ENCODE peak calls at places on chromosome 5, in ten cellular contexts. One of them, this sample, is unnamed.

GRCh38 chr5:176700239-176700847 is 53.1 kb downstream of the TSPAN17 start:
- DNase-seq in HFF-Myc: no peak
- DNase-seq in endothelial cell of umbilical vein: peak; percentile 21
- DNase-seq in A549: peak; percentile 24
- DNase-seq in OCI-LY7: peak; percentile 7
- DNase-seq in BE2C: peak; percentile 77
- DNase-seq in IMR-90: no peak
- DNase-seq in choroid plexus epithelial cell: peak; percentile 22
- DNase-seq in endodermal cell: peak; percentile 84
- DNase-seq in tibial artery: no peak
- DNase-seq in this sample: peak; percentile 5

GRCh38 chr5:33736510-33736909 is 155.3 kb downstream of the ADAMTS12 start:
- DNase-seq in BE2C: no peak
- DNase-seq in endothelial cell of umbilical vein: no peak
- DNase-seq in OCI-LY7: no peak
- DNase-seq in HFF-Myc: peak; percentile 50
- DNase-seq in IMR-90: peak; percentile 95
- DNase-seq in A549: peak; percentile 4
- DNase-seq in tibial artery: no peak
- DNase-seq in endodermal cell: no peak
- DNase-seq in choroid plexus epithelial cell: peak; percentile 87
- DNase-seq in this sample: peak; percentile 97

GRCh38 chr5:113047234-113047633 is 70.6 kb downstream of the DCP2 start:
- DNase-seq in IMR-90: no peak
- DNase-seq in tibial artery: no peak
- DNase-seq in endothelial cell of umbilical vein: no peak
- DNase-seq in BE2C: no peak
- DNase-seq in choroid plexus epithelial cell: peak; percentile 51
- DNase-seq in OCI-LY7: no peak
- DNase-seq in A549: peak; percentile 50
- DNase-seq in HFF-Myc: no peak
- DNase-seq in endodermal cell: no peak
- DNase-seq in this sample: peak; percentile 37

GRCh38 chr5:59317023-59317771 is 576.3 kb downstream of the PDE4D start:
- DNase-seq in A549: no peak
- DNase-seq in endodermal cell: no peak
- DNase-seq in BE2C: peak; percentile 63
- DNase-seq in endothelial cell of umbilical vein: peak; percentile 24
- DNase-seq in tibial artery: no peak
- DNase-seq in OCI-LY7: no peak
- DNase-seq in IMR-90: peak; percentile 23
- DNase-seq in choroid plexus epithelial cell: peak; percentile 85
- DNase-seq in HFF-Myc: peak; percentile 69
- DNase-seq in this sample: peak; percentile 89

GRCh38 chr5:157546456-157547100 is 29.0 kb downstream of the ADAM19 start:
- DNase-seq in choroid plexus epithelial cell: peak; percentile 32
- DNase-seq in BE2C: no peak
- DNase-seq in A549: no peak
- DNase-seq in OCI-LY7: no peak
- DNase-seq in IMR-90: peak; percentile 65
- DNase-seq in endothelial cell of umbilical vein: no peak
- DNase-seq in HFF-Myc: no peak
- DNase-seq in tibial artery: no peak
- DNase-seq in endodermal cell: no peak
- DNase-seq in this sample: no peak

GRCh38 chr5:72210913-72211670 is 103.8 kb downstream of the MAP1B start:
- DNase-seq in OCI-LY7: no peak
- DNase-seq in IMR-90: peak; percentile 88
- DNase-seq in endodermal cell: no peak
- DNase-seq in HFF-Myc: peak; percentile 31
- DNase-seq in choroid plexus epithelial cell: peak; percentile 85
- DNase-seq in endothelial cell of umbilical vein: peak; percentile 93
- DNase-seq in tibial artery: peak; percentile 30
- DNase-seq in BE2C: peak; percentile 36
- DNase-seq in A549: peak; percentile 39
- DNase-seq in this sample: peak; percentile 72

GRCh38 chr5:38468978-38469706 is 87.3 kb downstream of the LIFR start:
- DNase-seq in endodermal cell: peak; percentile 29
- DNase-seq in IMR-90: no peak
- DNase-seq in OCI-LY7: no peak
- DNase-seq in HFF-Myc: no peak
- DNase-seq in tibial artery: peak; percentile 76
- DNase-seq in BE2C: no peak
- DNase-seq in endothelial cell of umbilical vein: no peak
- DNase-seq in A549: no peak
- DNase-seq in choroid plexus epithelial cell: peak; percentile 84
- DNase-seq in this sample: no peak

GRCh38 chr5:106174903-106175302 is 1495.8 kb downstream of the EFNA5 start:
- DNase-seq in A549: no peak
- DNase-seq in choroid plexus epithelial cell: peak; percentile 2
- DNase-seq in OCI-LY7: no peak
- DNase-seq in endothelial cell of umbilical vein: peak; percentile 10
- DNase-seq in endodermal cell: no peak
- DNase-seq in BE2C: no peak
- DNase-seq in HFF-Myc: no peak
- DNase-seq in tibial artery: no peak
- DNase-seq in IMR-90: no peak
- DNase-seq in this sample: no peak

GRCh38 chr5:77761606-77762005 is 14.5 kb downstream of the TBCA start:
- DNase-seq in IMR-90: no peak
- DNase-seq in endothelial cell of umbilical vein: no peak
- DNase-seq in HFF-Myc: no peak
- DNase-seq in OCI-LY7: no peak
- DNase-seq in BE2C: no peak
- DNase-seq in tibial artery: no peak
- DNase-seq in choroid plexus epithelial cell: no peak
- DNase-seq in endodermal cell: no peak
- DNase-seq in A549: no peak
- DNase-seq in this sample: peak; percentile 51

DNA sequence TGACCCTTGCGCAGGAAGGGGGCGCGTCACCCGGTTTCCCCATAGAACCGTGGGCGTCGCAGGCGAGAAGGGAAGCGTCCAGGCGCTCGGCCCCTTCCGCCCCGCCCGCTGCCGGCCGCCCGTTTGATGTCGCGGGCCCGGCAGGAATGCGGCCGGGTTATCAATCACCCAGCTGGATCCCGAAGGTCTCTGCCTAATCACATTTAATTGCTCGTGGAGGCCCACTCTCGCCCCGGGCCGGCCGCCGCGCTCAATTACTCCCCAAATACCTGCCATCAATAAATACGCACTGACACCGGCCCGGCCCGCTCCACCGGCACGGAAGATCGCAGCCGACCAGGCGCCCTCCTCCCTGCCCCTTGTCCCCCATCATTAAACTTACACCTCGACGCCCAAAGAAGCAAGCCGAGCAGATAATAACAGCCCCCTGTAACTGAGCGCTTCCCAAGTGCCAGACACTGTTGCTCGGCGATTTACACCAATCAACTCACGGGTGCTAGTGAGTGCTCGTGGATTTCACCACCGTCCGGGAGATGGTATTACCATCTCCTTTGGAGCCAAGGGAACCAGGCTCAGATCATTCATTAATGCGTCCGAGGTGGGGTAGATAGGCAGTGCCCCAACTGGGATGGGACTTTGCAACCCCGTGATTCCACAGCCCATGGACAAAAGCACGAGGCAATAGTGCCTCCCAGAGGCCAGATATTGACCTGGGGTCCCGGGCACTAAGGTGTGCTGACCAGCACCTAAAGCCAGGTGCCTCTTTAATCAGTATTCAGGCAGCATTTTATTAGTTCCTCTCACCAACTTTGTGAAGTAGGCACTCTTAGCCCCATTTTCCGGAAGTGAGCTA is 11.3 kb downstream of the MSX2 start:
- DNase-seq in tibial artery: no peak
- DNase-seq in OCI-LY7: no peak
- DNase-seq in endothelial cell of umbilical vein: no peak
- DNase-seq in HFF-Myc: no peak
- DNase-seq in choroid plexus epithelial cell: no peak
- DNase-seq in BE2C: peak; percentile 63
- DNase-seq in endodermal cell: peak; percentile 93
- DNase-seq in IMR-90: no peak
- DNase-seq in A549: peak; percentile 34
- DNase-seq in this sample: peak; percentile 28
- H3K4me3 ChIP-seq in tibial artery: no peak overlapping the region
- H3K4me3 ChIP-seq in OCI-LY7: no peak overlapping the region
- H3K4me3 ChIP-seq in endothelial cell of umbilical vein: no peak overlapping the region
- H3K4me3 ChIP-seq in HFF-Myc: no peak overlapping the region
- H3K4me3 ChIP-seq in choroid plexus epithelial cell: no peak overlapping the region
- H3K4me3 ChIP-seq in BE2C: peak overlapping the region; percentile 65
- H3K4me3 ChIP-seq in endodermal cell: peak overlapping the region; percentile 85
- H3K4me3 ChIP-seq in IMR-90: peak overlapping the region; percentile 2
- H3K4me3 ChIP-seq in A549: peak overlapping the region; percentile 43
- H3K4me3 ChIP-seq in this sample: peak overlapping the region; percentile 54

GRCh38 chr5:87268126-87268969 is 665 bp downstream of the RASA1 start:
- DNase-seq in OCI-LY7: no peak
- DNase-seq in BE2C: peak; percentile 66
- DNase-seq in A549: peak; percentile 74
- DNase-seq in choroid plexus epithelial cell: peak; percentile 67
- DNase-seq in HFF-Myc: no peak
- DNase-seq in endodermal cell: peak; percentile 89
- DNase-seq in endothelial cell of umbilical vein: peak; percentile 77
- DNase-seq in tibial artery: peak; percentile 55
- DNase-seq in IMR-90: peak; percentile 60
- DNase-seq in this sample: peak; percentile 65
- TF ChIP-seq CTCF in OCI-LY7: no peak
- TF ChIP-seq CTCF in BE2C: no peak
- TF ChIP-seq CTCF in A549: no peak
- TF ChIP-seq CTCF in choroid plexus epithelial cell: no peak
- TF ChIP-seq CTCF in HFF-Myc: no peak
- TF ChIP-seq CTCF in endodermal cell: no peak
- TF ChIP-seq CTCF in endothelial cell of umbilical vein: no peak
- TF ChIP-seq CTCF in tibial artery: no peak
- TF ChIP-seq CTCF in IMR-90: no peak
- TF ChIP-seq CTCF in this sample: no peak

DNA sequence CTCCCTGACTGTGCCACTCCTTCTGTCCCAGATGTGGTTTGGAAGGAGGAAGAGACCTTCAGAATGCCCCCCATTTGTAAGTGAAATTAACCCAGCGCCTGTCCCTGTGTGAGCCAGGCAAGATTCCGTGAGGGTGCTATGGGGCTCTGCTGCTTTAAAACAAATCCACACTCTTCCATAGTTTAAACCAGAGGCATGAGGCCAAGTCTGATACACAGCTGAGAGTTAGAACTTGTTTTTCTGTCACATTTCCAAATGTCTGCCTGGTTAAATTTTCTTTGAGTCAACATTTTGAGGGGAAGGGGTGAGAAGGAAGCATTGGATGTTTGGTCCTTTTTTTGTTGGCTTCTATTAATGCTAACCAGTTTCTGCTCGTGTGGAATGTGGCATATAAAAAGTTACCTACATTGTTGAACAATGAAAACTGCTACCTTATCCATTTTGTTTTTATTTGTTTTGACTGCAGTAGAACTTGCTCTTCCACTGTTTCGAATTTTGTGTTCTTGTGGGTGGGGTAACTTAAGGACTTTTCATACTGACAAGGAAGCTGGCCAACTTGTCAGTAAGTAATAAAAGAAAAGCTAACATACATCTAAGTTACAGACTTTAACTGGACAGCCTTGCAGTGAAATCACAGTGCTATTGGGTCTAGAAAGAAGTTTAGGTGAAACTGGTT is 12.9 kb downstream of the RGMB start:
- DNase-seq in choroid plexus epithelial cell: peak; percentile 56
- DNase-seq in BE2C: no peak
- DNase-seq in OCI-LY7: no peak
- DNase-seq in tibial artery: no peak
- DNase-seq in A549: no peak
- DNase-seq in endothelial cell of umbilical vein: no peak
- DNase-seq in endodermal cell: no peak
- DNase-seq in HFF-Myc: no peak
- DNase-seq in IMR-90: no peak
- DNase-seq in this sample: no peak
- H3K4me3 ChIP-seq in choroid plexus epithelial cell: no peak overlapping the region
- H3K4me3 ChIP-seq in BE2C: no peak overlapping the region
- H3K4me3 ChIP-seq in OCI-LY7: no peak overlapping the region
- H3K4me3 ChIP-seq in tibial artery: no peak overlapping the region
- H3K4me3 ChIP-seq in A549: no peak overlapping the region
- H3K4me3 ChIP-seq in endothelial cell of umbilical vein: no peak overlapping the region
- H3K4me3 ChIP-seq in endodermal cell: no peak overlapping the region
- H3K4me3 ChIP-seq in HFF-Myc: no peak overlapping the region
- H3K4me3 ChIP-seq in IMR-90: no peak overlapping the region
- H3K4me3 ChIP-seq in this sample: no peak overlapping the region

GRCh38 chr5:80408475-80408875 is 611 bp downstream of the ZFYVE16 start:
- DNase-seq in OCI-LY7: no peak
- DNase-seq in tibial artery: peak; percentile 42
- DNase-seq in HFF-Myc: no peak
- DNase-seq in BE2C: peak; percentile 90
- DNase-seq in choroid plexus epithelial cell: peak; percentile 45
- DNase-seq in endothelial cell of umbilical vein: peak; percentile 73
- DNase-seq in A549: peak; percentile 70
- DNase-seq in IMR-90: peak; percentile 38
- DNase-seq in endodermal cell: peak; percentile 89
- DNase-seq in this sample: peak; percentile 53
- TF ChIP-seq CTCF in OCI-LY7: no peak
- TF ChIP-seq CTCF in tibial artery: no peak
- TF ChIP-seq CTCF in HFF-Myc: no peak
- TF ChIP-seq CTCF in BE2C: no peak
- TF ChIP-seq CTCF in choroid plexus epithelial cell: no peak
- TF ChIP-seq CTCF in endothelial cell of umbilical vein: no peak
- TF ChIP-seq CTCF in A549: no peak
- TF ChIP-seq CTCF in IMR-90: no peak
- TF ChIP-seq CTCF in endodermal cell: no peak
- TF ChIP-seq CTCF in this sample: no peak

This sample was measured in fibroblast of villous mesenchyme.